ENCODE peak calls at places on chromosomes 4 and X, in five cellular contexts. K, N, D, Y and V are unnamed samples.
A peak's percentile ranks its signal among the peaks of the same experiment; 100 is the strongest.

GRCh38 chr4:68865178-68865638 is 49.4 kb downstream of the UGT2B10 start:
- DNase-seq in K (no peak), N (no peak), D (no peak), Y (no peak), V (no peak)

GRCh38 chr4:18934197-18934596 is 912.6 kb upstream of the LCORL start:
- DNase-seq in K (no peak), N (no peak), D (no peak), Y (no peak), V (peak; percentile 9)

GRCh38 chrX:5388087-5388486 is 840.6 kb downstream of the NLGN4X start:
- DNase-seq in K (no peak), N (no peak), D (no peak), Y (no peak), V (peak; percentile 4)

GRCh38 chr4:183637461-183637860 is 21.5 kb downstream of the RWDD4 start:
- DNase-seq in K (no peak), N (no peak), D (no peak), Y (no peak), V (no peak)

GRCh38 chr4:68176500-68176899 is 46.8 kb upstream of the TMPRSS11F start:
- DNase-seq in K (no peak), N (no peak), D (no peak), Y (no peak), V (peak; percentile 12)

GRCh38 chrX:45479835-45480422 is 279.3 kb upstream of the DIPK2B start:
- DNase-seq in K (no peak), N (no peak), D (no peak), Y (peak; percentile 50), V (no peak)

GRCh38 chr4:71441186-71442169 is 102.7 kb downstream of the SLC4A4 start:
- DNase-seq in K (no peak), N (no peak), D (no peak), Y (no peak), V (no peak)

GRCh38 chr4:3224971-3225850 is 23.7 kb upstream of the MSANTD1 start:
- DNase-seq in K (no peak), N (no peak), D (no peak), Y (no peak), V (no peak)

GRCh38 chr4:182449186-182449880 is 206.1 kb downstream of the TENM3 start:
- DNase-seq in K (no peak), N (no peak), D (no peak), Y (no peak), V (no peak)

GRCh38 chr4:153137168-153137567 is 67.1 kb upstream of the TRIM2 start:
- DNase-seq in K (no peak), N (no peak), D (no peak), Y (peak; percentile 57), V (no peak)

GRCh38 chrX:113996781-113997180 is 587.1 kb upstream of the HTR2C start:
- DNase-seq in K (no peak), N (no peak), D (no peak), Y (no peak), V (no peak)

GRCh38 chr4:33625762-33626161 is 2618.6 kb downstream of the ARAP2 start:
- DNase-seq in K (no peak), N (no peak), D (no peak), Y (no peak), V (no peak)

GRCh38 chrX:13103111-13103913 is 58.9 kb upstream of the FAM9C start:
- DNase-seq in K (no peak), N (no peak), D (no peak), Y (no peak), V (no peak)

GRCh38 chr4:152310223-152310622 is 225.7 kb downstream of the FBXW7 start:
- DNase-seq in K (no peak), N (no peak), D (no peak), Y (peak; percentile 36), V (peak; percentile 17)

GRCh38 chrX:115047181-115047580 is 29.8 kb upstream of the IL13RA2 start:
- DNase-seq in K (no peak), N (no peak), D (no peak), Y (no peak), V (no peak)

GRCh38 chr4:144627663-144628076 is 18.3 kb upstream of the HHIP start:
- DNase-seq in K (no peak), N (no peak), D (no peak), Y (no peak), V (no peak)

GRCh38 chrX:141278306-141278705 is 36.0 kb upstream of the SPANXC start:
- DNase-seq in K (no peak), N (no peak), D (no peak), Y (no peak), V (peak; percentile 44)

GRCh38 chrX:747176-747575 is 116.6 kb downstream of the SHOX start:
- DNase-seq in K (no peak), N (no peak), D (no peak), Y (no peak), V (no peak)

GRCh38 chrX:22325091-22325490 is 52.4 kb downstream of the CBLL2 start:
- DNase-seq in K (no peak), N (no peak), D (no peak), Y (no peak), V (no peak)

GRCh38 chrX:73922856-73923429 is 359.9 kb downstream of the CHIC1 start:
- DNase-seq in K (no peak), N (no peak), D (no peak), Y (no peak), V (no peak)

GRCh38 chrX:85052636-85053343 is 49.1 kb downstream of the APOOL start:
- DNase-seq in K (no peak), N (no peak), D (no peak), Y (peak; percentile 19), V (peak; percentile 24)

GRCh38 chr4:56112377-56112776 is 163.6 kb downstream of the CEP135 start:
- DNase-seq in K (no peak), N (no peak), D (no peak), Y (no peak), V (no peak)

GRCh38 chr4:14196141-14196540 is 568.6 kb upstream of the BOD1L1 start:
- DNase-seq in K (no peak), N (no peak), D (no peak), Y (peak; percentile 23), V (no peak)

GRCh38 chrX:134246282-134246681 is 9.3 kb downstream of the CCDC160 start:
- DNase-seq in K (no peak), N (no peak), D (no peak), Y (peak; percentile 2), V (peak; percentile 17)

GRCh38 chr4:108118505-108118904 is 50.2 kb downstream of the LEF1 start:
- DNase-seq in K (no peak), N (no peak), D (no peak), Y (no peak), V (peak; percentile 24)

GRCh38 chr4:21134994-21135393 is 434.7 kb downstream of the PACRGL start:
- DNase-seq in K (no peak), N (no peak), D (no peak), Y (no peak), V (peak; percentile 41)